ENCODE peak calls at places on chromosome 17, in five cellular contexts. One of them, this sample, is unnamed. For H3K9me3, the result is how much of the 10 kb centered on the place peaks cover.

GRCh38 chr17:49252148-49252682 is 21.6 kb upstream of the PHOSPHO1 start:
- DNase-seq in esophagus squamous epithelium: no peak
- DNase-seq in tibial nerve: no peak
- DNase-seq in neural progenitor cell: no peak
- DNase-seq in effector memory CD4-positive, alpha-beta T cell: no peak
- DNase-seq in this sample: no peak

GRCh38 chr17:1422907-1423306 is 22.9 kb upstream of the YWHAE start:
- DNase-seq in neural progenitor cell: no peak
- DNase-seq in effector memory CD4-positive, alpha-beta T cell: no peak
- DNase-seq in esophagus squamous epithelium: no peak
- DNase-seq in tibial nerve: no peak
- DNase-seq in this sample: no peak

GRCh38 chr17:39036009-39036408 is 68.8 kb upstream of the FBXO47 start:
- DNase-seq in esophagus squamous epithelium: no peak
- DNase-seq in neural progenitor cell: no peak
- DNase-seq in tibial nerve: no peak
- DNase-seq in effector memory CD4-positive, alpha-beta T cell: no peak
- DNase-seq in this sample: no peak

GRCh38 chr17:66551839-66552238 is 249.4 kb downstream of the PRKCA start:
- DNase-seq in esophagus squamous epithelium: no peak
- DNase-seq in effector memory CD4-positive, alpha-beta T cell: no peak
- DNase-seq in neural progenitor cell: no peak
- DNase-seq in tibial nerve: no peak
- DNase-seq in this sample: no peak

GRCh38 chr17:40582328-40582901 is 17.1 kb upstream of the CCR7 start:
- DNase-seq in tibial nerve: no peak
- DNase-seq in neural progenitor cell: no peak
- DNase-seq in effector memory CD4-positive, alpha-beta T cell: peak
- DNase-seq in esophagus squamous epithelium: peak
- DNase-seq in this sample: peak

GRCh38 chr17:43021739-43022512 is at the start of gene VAT1:
- DNase-seq in neural progenitor cell: peak
- DNase-seq in effector memory CD4-positive, alpha-beta T cell: peak
- DNase-seq in esophagus squamous epithelium: no peak
- DNase-seq in tibial nerve: peak
- DNase-seq in this sample: peak

GRCh38 chr17:77173104-77173503 is 32.3 kb downstream of the SEC14L1 start:
- DNase-seq in neural progenitor cell: no peak
- DNase-seq in effector memory CD4-positive, alpha-beta T cell: no peak
- DNase-seq in tibial nerve: no peak
- DNase-seq in esophagus squamous epithelium: no peak
- DNase-seq in this sample: no peak

GRCh38 chr17:75265614-75266314 is 4.1 kb downstream of the MRPS7 start:
- DNase-seq in tibial nerve: no peak
- DNase-seq in effector memory CD4-positive, alpha-beta T cell: no peak
- DNase-seq in esophagus squamous epithelium: no peak
- DNase-seq in neural progenitor cell: no peak
- DNase-seq in this sample: no peak

GRCh38 chr17:51869387-51869786 is 289.1 kb downstream of the CA10 start:
- DNase-seq in tibial nerve: no peak
- DNase-seq in esophagus squamous epithelium: no peak
- DNase-seq in neural progenitor cell: peak
- DNase-seq in effector memory CD4-positive, alpha-beta T cell: no peak
- DNase-seq in this sample: no peak

GRCh38 chr17:64128787-64129514 is 993 bp downstream of the ERN1 start:
- DNase-seq in effector memory CD4-positive, alpha-beta T cell: no peak
- DNase-seq in esophagus squamous epithelium: no peak
- DNase-seq in neural progenitor cell: no peak
- DNase-seq in tibial nerve: peak
- DNase-seq in this sample: no peak

GRCh38 chr17:49987681-49988441 is 7.2 kb downstream of the DLX3 start:
- DNase-seq in esophagus squamous epithelium: no peak
- DNase-seq in effector memory CD4-positive, alpha-beta T cell: no peak
- DNase-seq in tibial nerve: no peak
- DNase-seq in neural progenitor cell: peak
- DNase-seq in this sample: no peak

GRCh38 chr17:39872700-39873099 is 4.7 kb downstream of the ZPBP2 start:
- DNase-seq in effector memory CD4-positive, alpha-beta T cell: no peak
- DNase-seq in esophagus squamous epithelium: no peak
- DNase-seq in neural progenitor cell: no peak
- DNase-seq in tibial nerve: no peak
- DNase-seq in this sample: no peak

GRCh38 chr17:59696682-59697277 is 10.4 kb downstream of the PTRH2 start:
- DNase-seq in tibial nerve: no peak
- DNase-seq in neural progenitor cell: no peak
- DNase-seq in effector memory CD4-positive, alpha-beta T cell: no peak
- DNase-seq in esophagus squamous epithelium: no peak
- DNase-seq in this sample: no peak

GRCh38 chr17:48539177-48539576 is 5.7 kb downstream of the HOXB2 start:
- DNase-seq in tibial nerve: no peak
- DNase-seq in effector memory CD4-positive, alpha-beta T cell: no peak
- DNase-seq in neural progenitor cell: no peak
- DNase-seq in esophagus squamous epithelium: no peak
- DNase-seq in this sample: no peak

GRCh38 chr17:3879181-3879580 is 13.7 kb downstream of the CAMKK1 start:
- DNase-seq in tibial nerve: no peak
- DNase-seq in effector memory CD4-positive, alpha-beta T cell: no peak
- DNase-seq in neural progenitor cell: peak
- DNase-seq in esophagus squamous epithelium: no peak
- DNase-seq in this sample: no peak

GRCh38 chr17:77610518-77610893 is 348.0 kb upstream of the TNRC6C start:
- DNase-seq in neural progenitor cell: no peak
- DNase-seq in esophagus squamous epithelium: no peak
- DNase-seq in effector memory CD4-positive, alpha-beta T cell: no peak
- DNase-seq in tibial nerve: no peak
- DNase-seq in this sample: peak

GRCh38 chr17:50501054-50501453 is 7.2 kb upstream of the MYCBPAP start:
- DNase-seq in effector memory CD4-positive, alpha-beta T cell: no peak
- DNase-seq in tibial nerve: peak
- DNase-seq in esophagus squamous epithelium: no peak
- DNase-seq in neural progenitor cell: no peak
- DNase-seq in this sample: peak

GRCh38 chr17:13520899-13521572 is 80.7 kb downstream of the HS3ST3A1 start:
- DNase-seq in tibial nerve: no peak
- DNase-seq in neural progenitor cell: no peak
- DNase-seq in effector memory CD4-positive, alpha-beta T cell: no peak
- DNase-seq in esophagus squamous epithelium: no peak
- DNase-seq in this sample: no peak

GRCh38 chr17:76584427-76585047 is 1.1 kb downstream of the ST6GALNAC2 start:
- DNase-seq in effector memory CD4-positive, alpha-beta T cell: no peak
- DNase-seq in tibial nerve: no peak
- DNase-seq in esophagus squamous epithelium: no peak
- DNase-seq in neural progenitor cell: peak
- DNase-seq in this sample: no peak

GRCh38 chr17:60391419-60392041 is 403 bp downstream of the USP32 start:
- DNase-seq in esophagus squamous epithelium: no peak
- DNase-seq in neural progenitor cell: peak
- DNase-seq in effector memory CD4-positive, alpha-beta T cell: no peak
- DNase-seq in tibial nerve: peak
- DNase-seq in this sample: no peak

GRCh38 chr17:44376124-44376523 is 12.5 kb upstream of the FAM171A2 start:
- DNase-seq in effector memory CD4-positive, alpha-beta T cell: no peak
- DNase-seq in tibial nerve: no peak
- DNase-seq in neural progenitor cell: peak
- DNase-seq in esophagus squamous epithelium: no peak
- DNase-seq in this sample: peak

GRCh38 chr17:78205124-78205775 is 8.8 kb upstream of the BIRC5 start:
- DNase-seq in esophagus squamous epithelium: no peak
- DNase-seq in tibial nerve: no peak
- DNase-seq in neural progenitor cell: no peak
- DNase-seq in effector memory CD4-positive, alpha-beta T cell: no peak
- DNase-seq in this sample: no peak

GRCh38 chr17:53264730-53265129 is 558.0 kb upstream of the KIF2B start:
- DNase-seq in esophagus squamous epithelium: no peak
- DNase-seq in tibial nerve: no peak
- DNase-seq in neural progenitor cell: no peak
- DNase-seq in effector memory CD4-positive, alpha-beta T cell: no peak
- DNase-seq in this sample: no peak

DNA sequence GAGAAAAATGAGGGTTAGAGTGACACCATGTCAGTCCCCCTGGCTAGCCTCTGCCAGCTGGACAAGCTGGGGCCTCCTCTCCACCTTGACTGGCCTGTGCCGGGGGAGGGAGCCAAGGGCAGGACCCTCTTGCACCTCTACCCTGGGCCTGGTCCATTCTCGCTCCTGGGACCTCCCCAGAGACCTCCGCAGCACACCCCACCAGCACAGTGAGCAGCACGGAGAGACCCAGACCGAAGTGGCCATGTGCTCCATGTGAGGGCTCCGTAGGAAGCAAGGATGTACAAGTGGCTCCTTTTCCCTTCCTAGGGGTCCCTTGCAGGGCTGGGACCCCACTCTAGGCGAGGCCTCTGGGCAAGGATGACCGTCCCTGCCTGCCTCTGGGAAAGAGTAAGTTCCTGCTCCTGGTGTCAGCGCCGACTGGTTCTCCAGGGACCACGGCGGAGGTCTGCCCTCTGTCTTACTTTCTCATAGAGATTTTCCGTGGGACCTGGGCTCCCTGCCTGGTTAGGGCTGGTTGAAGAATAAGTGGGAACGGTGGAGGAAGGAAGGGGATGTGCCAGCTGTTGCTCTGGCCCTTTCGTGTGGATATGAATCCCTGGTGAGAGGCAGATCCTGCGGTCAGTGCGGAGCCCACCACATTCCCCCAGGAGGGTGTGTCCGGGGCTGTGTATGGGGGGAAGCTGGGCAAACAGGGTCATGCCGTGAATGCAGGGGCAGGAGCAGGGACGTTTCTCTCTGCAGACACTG is 124.2 kb downstream of the METRNL start:
- DNase-seq in tibial nerve: peak
- DNase-seq in esophagus squamous epithelium: no peak
- DNase-seq in neural progenitor cell: no peak
- DNase-seq in effector memory CD4-positive, alpha-beta T cell: no peak
- DNase-seq in this sample: peak
- H3K9me3 ChIP-seq in tibial nerve: under half
- H3K9me3 ChIP-seq in esophagus squamous epithelium: under half
- H3K9me3 ChIP-seq in neural progenitor cell: under half
- H3K9me3 ChIP-seq in effector memory CD4-positive, alpha-beta T cell: under half
- H3K9me3 ChIP-seq in this sample: under half

DNA sequence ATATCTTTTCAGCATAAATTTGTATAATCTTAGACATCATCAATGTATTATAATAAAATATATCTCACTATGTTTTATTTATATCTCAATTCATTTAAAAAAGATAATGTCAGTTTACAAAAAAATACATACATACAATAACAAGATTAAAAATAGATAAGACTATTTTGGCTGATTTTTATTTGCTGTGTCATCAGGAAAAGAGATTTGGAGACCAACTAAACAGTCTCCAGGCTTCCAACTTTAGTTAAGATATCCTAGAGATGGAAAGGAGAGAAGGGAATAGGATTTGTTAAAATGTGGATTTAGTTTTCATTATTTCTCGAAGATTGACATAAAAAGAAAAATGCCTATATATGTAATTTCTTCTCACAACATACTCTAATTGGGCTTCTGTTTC is 433.8 kb upstream of the TOM1L1 start:
- DNase-seq in effector memory CD4-positive, alpha-beta T cell: no peak
- DNase-seq in neural progenitor cell: no peak
- DNase-seq in esophagus squamous epithelium: no peak
- DNase-seq in tibial nerve: no peak
- DNase-seq in this sample: no peak
- H3K9me3 ChIP-seq in effector memory CD4-positive, alpha-beta T cell: under half
- H3K9me3 ChIP-seq in neural progenitor cell: under half
- H3K9me3 ChIP-seq in esophagus squamous epithelium: under half
- H3K9me3 ChIP-seq in tibial nerve: under half
- H3K9me3 ChIP-seq in this sample: under half

GRCh38 chr17:6772016-6772415 is 4.0 kb upstream of the FBXO39 start:
- DNase-seq in tibial nerve: no peak
- DNase-seq in esophagus squamous epithelium: no peak
- DNase-seq in effector memory CD4-positive, alpha-beta T cell: no peak
- DNase-seq in neural progenitor cell: no peak
- DNase-seq in this sample: no peak

GRCh38 chr17:6768447-6768846 is 7.6 kb upstream of the FBXO39 start:
- DNase-seq in effector memory CD4-positive, alpha-beta T cell: no peak
- DNase-seq in esophagus squamous epithelium: no peak
- DNase-seq in neural progenitor cell: no peak
- DNase-seq in tibial nerve: no peak
- DNase-seq in this sample: no peak
- H3K9me3 ChIP-seq in effector memory CD4-positive, alpha-beta T cell: under half
- H3K9me3 ChIP-seq in esophagus squamous epithelium: under half
- H3K9me3 ChIP-seq in neural progenitor cell: under half
- H3K9me3 ChIP-seq in tibial nerve: under half
- H3K9me3 ChIP-seq in this sample: under half

GRCh38 chr17:79808763-79809529 is 12.1 kb upstream of the CBX8 start:
- DNase-seq in effector memory CD4-positive, alpha-beta T cell: no peak
- DNase-seq in tibial nerve: no peak
- DNase-seq in neural progenitor cell: peak
- DNase-seq in esophagus squamous epithelium: no peak
- DNase-seq in this sample: no peak
- H3K9me3 ChIP-seq in effector memory CD4-positive, alpha-beta T cell: under half
- H3K9me3 ChIP-seq in tibial nerve: under half
- H3K9me3 ChIP-seq in neural progenitor cell: under half
- H3K9me3 ChIP-seq in esophagus squamous epithelium: under half
- H3K9me3 ChIP-seq in this sample: under half

GRCh38 chr17:16622540-16623277 is 30.9 kb downstream of the ZNF624 start:
- DNase-seq in neural progenitor cell: no peak
- DNase-seq in effector memory CD4-positive, alpha-beta T cell: no peak
- DNase-seq in esophagus squamous epithelium: no peak
- DNase-seq in tibial nerve: no peak
- DNase-seq in this sample: no peak

GRCh38 chr17:16617481-16618060 is 36.1 kb downstream of the ZNF624 start:
- DNase-seq in tibial nerve: no peak
- DNase-seq in esophagus squamous epithelium: no peak
- DNase-seq in effector memory CD4-positive, alpha-beta T cell: no peak
- DNase-seq in neural progenitor cell: no peak
- DNase-seq in this sample: no peak

GRCh38 chr17:16623282-16623681 is 30.4 kb downstream of the ZNF624 start:
- DNase-seq in neural progenitor cell: no peak
- DNase-seq in esophagus squamous epithelium: no peak
- DNase-seq in tibial nerve: no peak
- DNase-seq in effector memory CD4-positive, alpha-beta T cell: no peak
- DNase-seq in this sample: no peak
- H3K9me3 ChIP-seq in neural progenitor cell: under half
- H3K9me3 ChIP-seq in esophagus squamous epithelium: half or more
- H3K9me3 ChIP-seq in tibial nerve: under half
- H3K9me3 ChIP-seq in effector memory CD4-positive, alpha-beta T cell: under half
- H3K9me3 ChIP-seq in this sample: under half

DNA sequence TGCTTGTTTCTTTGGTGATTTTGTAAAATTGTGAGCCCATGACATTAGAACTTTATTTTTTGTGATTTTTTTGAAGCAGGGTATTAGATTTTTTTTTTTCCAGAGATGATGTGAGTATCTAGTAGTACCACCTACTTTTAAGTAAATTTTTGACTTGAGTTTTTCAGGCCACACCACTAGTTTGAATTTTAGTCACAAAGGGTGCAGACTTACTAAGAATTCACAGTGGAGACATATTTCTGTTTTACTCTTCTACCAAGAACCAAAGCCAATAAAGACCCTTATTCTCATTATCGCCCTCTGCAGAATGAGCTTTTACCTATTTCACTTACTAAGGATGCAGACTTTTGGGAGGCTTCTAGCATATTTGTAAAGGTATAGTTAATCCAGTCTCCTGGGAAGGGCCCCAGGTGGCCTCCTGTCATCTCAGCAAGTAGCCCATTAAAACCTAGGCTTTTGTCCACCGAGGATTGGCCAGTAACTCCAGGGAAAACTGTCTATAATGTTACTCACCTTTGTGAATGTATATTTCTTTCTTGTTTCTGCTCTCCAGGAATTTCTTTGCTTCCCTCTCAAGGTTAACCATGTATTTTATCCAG is 30.6 kb downstream of the NLK start:
- DNase-seq in effector memory CD4-positive, alpha-beta T cell: no peak
- DNase-seq in esophagus squamous epithelium: no peak
- DNase-seq in neural progenitor cell: peak
- DNase-seq in tibial nerve: no peak
- DNase-seq in this sample: no peak
- H3K9me3 ChIP-seq in effector memory CD4-positive, alpha-beta T cell: under half
- H3K9me3 ChIP-seq in esophagus squamous epithelium: under half
- H3K9me3 ChIP-seq in neural progenitor cell: under half
- H3K9me3 ChIP-seq in tibial nerve: under half
- H3K9me3 ChIP-seq in this sample: under half

GRCh38 chr17:21466550-21466949 is 90.4 kb downstream of the KCNJ12 start:
- DNase-seq in effector memory CD4-positive, alpha-beta T cell: no peak
- DNase-seq in esophagus squamous epithelium: no peak
- DNase-seq in tibial nerve: no peak
- DNase-seq in neural progenitor cell: no peak
- DNase-seq in this sample: no peak
- H3K9me3 ChIP-seq in effector memory CD4-positive, alpha-beta T cell: under half
- H3K9me3 ChIP-seq in esophagus squamous epithelium: under half
- H3K9me3 ChIP-seq in tibial nerve: under half
- H3K9me3 ChIP-seq in neural progenitor cell: under half
- H3K9me3 ChIP-seq in this sample: under half

This sample was measured in aorta.